ENCODE peak calls at places on chromosomes 13 and 19, in four cellular contexts. Y, I, O and K are unnamed samples.

GRCh38 chr13:65959305-65959704 is 1270.8 kb downstream of the PCDH9 start:
- DNase-seq in O (no peak), I (no peak), Y (no peak), K (no peak)

GRCh38 chr13:29761160-29761559 is 89.3 kb downstream of the UBL3 start:
- DNase-seq in I (no peak), Y (no peak), O (no peak), K (no peak)

GRCh38 chr13:40189426-40189825 is 477.0 kb downstream of the FOXO1 start:
- DNase-seq in O (no peak), Y (no peak), I (no peak), K (no peak)

GRCh38 chr13:49791753-49792549 is 531 bp downstream of the KPNA3 start:
- DNase-seq in I (no peak), O (peak), Y (peak), K (no peak)

GRCh38 chr13:48574036-48574796 is 41.3 kb upstream of the RCBTB2 start:
- DNase-seq in O (no peak), I (no peak), Y (no peak), K (no peak)

GRCh38 chr13:28805193-28805819 is 14.8 kb upstream of the MTUS2 start:
- DNase-seq in Y (no peak), O (no peak), I (no peak), K (no peak)

GRCh38 chr13:79070343-79070974 is 335.6 kb downstream of the RBM26 start:
- DNase-seq in O (no peak), Y (no peak), I (no peak), K (no peak)

GRCh38 chr19:44447864-44448674 is at the start of gene ZNF229:
- DNase-seq in O (peak), I (peak), Y (peak), K (no peak)

GRCh38 chr19:55133639-55134444 is 15.2 kb downstream of the TNNT1 start:
- DNase-seq in I (no peak), Y (no peak), O (peak), K (no peak)

GRCh38 chr19:39512964-39513363 is 2.0 kb upstream of the SELENOV start:
- DNase-seq in O (no peak), Y (no peak), I (no peak), K (no peak)

GRCh38 chr13:30738526-30738925 is 3.2 kb downstream of the ALOX5AP start:
- DNase-seq in O (no peak), Y (no peak), I (no peak), K (no peak)

GRCh38 chr13:80605007-80605406 is 264.1 kb upstream of the SPRY2 start:
- DNase-seq in O (no peak), Y (no peak), I (no peak), K (no peak)
- H3K27ac ChIP-seq in O (no peak), Y (no peak), I (no peak), K (no peak)

GRCh38 chr13:101449971-101450748 is 2.3 kb upstream of the ITGBL1 start:
- DNase-seq in Y (no peak), I (no peak), O (no peak), K (no peak)

GRCh38 chr13:101453784-101454201 is 1.3 kb downstream of the ITGBL1 start:
- DNase-seq in O (peak), Y (no peak), I (no peak), K (no peak)

GRCh38 chr13:101450749-101451130 is 1.7 kb upstream of the ITGBL1 start:
- DNase-seq in Y (no peak), O (no peak), I (no peak), K (no peak)

GRCh38 chr13:101452519-101453485 is at the start of gene ITGBL1:
- DNase-seq in Y (no peak), I (no peak), O (peak), K (peak)

DNA sequence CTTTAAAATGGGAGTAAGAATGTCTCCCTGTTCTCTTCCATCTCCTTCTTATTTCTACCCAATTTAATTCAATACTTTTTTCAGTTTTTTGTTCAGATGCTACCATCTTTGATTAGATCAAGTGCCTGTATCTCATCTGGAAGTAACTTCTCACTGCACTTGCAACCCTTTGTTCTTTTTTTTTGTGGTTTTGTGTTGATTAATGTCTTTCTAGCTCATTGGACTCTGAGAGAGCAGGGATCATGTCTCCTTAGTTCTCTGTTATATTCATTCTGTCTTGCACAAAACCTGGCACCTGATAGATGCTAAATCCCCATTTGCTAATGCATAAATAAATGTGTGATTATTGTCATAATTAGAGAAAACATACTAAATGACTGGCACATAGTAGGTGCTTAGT is 834 bp upstream of the ITGBL1 start:
- DNase-seq in I (no peak), O (no peak), Y (no peak), K (no peak)
- H3K27ac ChIP-seq in I (no peak), O (no peak), Y (no peak), K (no peak)

GRCh38 chr13:93289842-93290241 is 63.2 kb downstream of the GPC6 start:
- DNase-seq in Y (no peak), I (no peak), O (no peak), K (no peak)
- H3K27ac ChIP-seq in Y (no peak), I (no peak), O (no peak), K (no peak)

GRCh38 chr19:21851596-21852345 is 15.8 kb upstream of the ZNF43 start:
- DNase-seq in Y (peak), I (peak), O (peak), K (peak)

GRCh38 chr19:21848706-21849105 is 12.7 kb upstream of the ZNF43 start:
- DNase-seq in Y (no peak), I (no peak), O (no peak), K (no peak)

GRCh38 chr19:21850636-21851255 is 14.8 kb upstream of the ZNF43 start:
- DNase-seq in I (no peak), O (no peak), Y (no peak), K (no peak)
- H3K27ac ChIP-seq in I (peak), O (peak), Y (no peak), K (no peak)

GRCh38 chr19:16285769-16286564 is 38.7 kb upstream of the KLF2 start:
- DNase-seq in Y (peak), I (no peak), O (no peak), K (no peak)
- H3K27ac ChIP-seq in Y (peak), I (no peak), O (peak), K (peak)

DNA sequence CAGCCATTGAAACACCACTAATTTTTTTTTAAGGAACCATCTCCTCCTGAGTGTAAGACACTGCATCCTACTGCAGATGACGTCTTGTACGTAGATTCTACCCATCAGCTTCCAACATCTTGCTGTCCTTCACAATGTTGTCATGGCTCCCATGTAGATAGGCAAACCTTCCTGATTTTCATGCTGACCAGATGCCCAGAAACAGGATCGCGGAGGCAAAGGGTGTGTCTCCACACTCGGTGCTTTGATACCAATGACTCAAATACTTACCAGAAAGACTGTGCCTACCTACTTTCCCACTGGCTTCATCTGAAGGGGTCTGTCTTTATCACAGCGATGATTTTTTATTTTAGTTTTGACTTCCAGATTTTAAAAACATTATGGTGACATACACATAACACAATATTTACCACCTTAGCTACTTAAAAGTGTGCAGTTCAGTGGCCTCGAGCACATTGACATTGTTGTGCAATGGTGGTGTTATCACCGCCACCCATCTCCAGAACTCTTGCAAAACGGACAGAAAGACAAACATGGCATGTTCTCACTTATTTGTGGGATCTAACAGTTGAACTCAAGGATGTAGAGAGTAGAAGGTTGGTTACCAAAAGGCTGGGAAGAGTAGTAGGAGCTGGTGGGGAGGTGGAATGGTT is 94.0 kb upstream of the PEG3 start:
- DNase-seq in Y (no peak), I (no peak), O (no peak), K (no peak)
- H3K27ac ChIP-seq in Y (no peak), I (no peak), O (no peak), K (no peak)

GRCh38 chr19:3982701-3983541 is 2.3 kb downstream of the EEF2 start:
- DNase-seq in Y (no peak), O (peak), I (no peak), K (no peak)

GRCh38 chr19:3981736-3982681 is 3.3 kb downstream of the EEF2 start:
- DNase-seq in O (peak), I (no peak), Y (no peak), K (no peak)

GRCh38 chr19:3980353-3981251 is 4.7 kb downstream of the EEF2 start:
- DNase-seq in Y (no peak), I (no peak), O (peak), K (peak)

GRCh38 chr19:3979674-3980352 is 5.5 kb downstream of the EEF2 start:
- DNase-seq in O (peak), Y (no peak), I (no peak), K (no peak)

DNA sequence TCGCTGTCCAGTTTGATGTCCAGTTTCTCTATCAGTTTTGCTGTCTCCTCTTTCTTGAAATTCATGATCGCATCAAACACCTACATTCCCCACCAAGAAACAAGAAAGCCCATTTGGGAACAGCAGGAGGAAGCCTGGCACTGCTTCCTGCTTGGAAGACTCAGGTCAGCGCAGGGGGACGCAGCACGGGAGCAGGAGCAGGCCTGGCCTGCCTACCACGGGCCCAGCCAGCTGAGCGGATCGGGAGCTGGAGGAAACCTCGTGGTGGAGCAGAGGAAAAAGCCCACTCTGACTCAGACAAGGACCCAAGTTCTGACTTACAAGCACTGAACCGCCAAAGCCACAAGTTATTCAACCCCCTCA is 3.9 kb downstream of the EEF2 start:
- DNase-seq in I (no peak), Y (no peak), O (no peak), K (no peak)
- H3K27ac ChIP-seq in I (no peak), Y (no peak), O (peak), K (no peak)